ENCODE peak calls at places on chromosomes 12 and 14, in ten cellular contexts. One of them, this sample, is unnamed.

GRCh38 chr14:45790293-45790692 is 537.3 kb upstream of the MIS18BP1 start:
- DNase-seq in heart right ventricle: no peak
- DNase-seq in uterus: no peak
- DNase-seq in SK-N-MC: no peak
- DNase-seq in aorta: no peak
- DNase-seq in tibial artery: no peak
- DNase-seq in brain microvascular endothelial cell: no peak
- DNase-seq in colonic mucosa: no peak
- DNase-seq in psoas muscle: no peak
- DNase-seq in IMR-90: no peak
- DNase-seq in this sample: no peak

GRCh38 chr14:101028971-101029667 is 125.6 kb upstream of the RTL1 start:
- DNase-seq in heart right ventricle: no peak
- DNase-seq in uterus: no peak
- DNase-seq in SK-N-MC: no peak
- DNase-seq in aorta: no peak
- DNase-seq in tibial artery: no peak
- DNase-seq in brain microvascular endothelial cell: no peak
- DNase-seq in colonic mucosa: no peak
- DNase-seq in psoas muscle: no peak
- DNase-seq in IMR-90: no peak
- DNase-seq in this sample: peak

GRCh38 chr12:20183563-20183962 is 184.8 kb upstream of the PDE3A start:
- DNase-seq in heart right ventricle: no peak
- DNase-seq in uterus: no peak
- DNase-seq in SK-N-MC: no peak
- DNase-seq in aorta: no peak
- DNase-seq in tibial artery: no peak
- DNase-seq in brain microvascular endothelial cell: peak
- DNase-seq in colonic mucosa: no peak
- DNase-seq in psoas muscle: no peak
- DNase-seq in IMR-90: peak
- DNase-seq in this sample: no peak

GRCh38 chr12:21065845-21066244 is 65.1 kb upstream of the SLCO1B1 start:
- DNase-seq in heart right ventricle: no peak
- DNase-seq in uterus: no peak
- DNase-seq in SK-N-MC: no peak
- DNase-seq in aorta: no peak
- DNase-seq in tibial artery: no peak
- DNase-seq in brain microvascular endothelial cell: peak
- DNase-seq in colonic mucosa: no peak
- DNase-seq in psoas muscle: no peak
- DNase-seq in IMR-90: no peak
- DNase-seq in this sample: no peak

GRCh38 chr12:132352896-132353800 is 23.8 kb upstream of the GALNT9 start:
- DNase-seq in heart right ventricle: no peak
- DNase-seq in uterus: no peak
- DNase-seq in SK-N-MC: no peak
- DNase-seq in aorta: peak
- DNase-seq in tibial artery: no peak
- DNase-seq in brain microvascular endothelial cell: no peak
- DNase-seq in colonic mucosa: no peak
- DNase-seq in psoas muscle: peak
- DNase-seq in IMR-90: no peak
- DNase-seq in this sample: no peak

GRCh38 chr12:123976227-123976826 is 3.3 kb downstream of the ZNF664 start:
- DNase-seq in heart right ventricle: no peak
- DNase-seq in uterus: no peak
- DNase-seq in SK-N-MC: no peak
- DNase-seq in aorta: no peak
- DNase-seq in tibial artery: no peak
- DNase-seq in brain microvascular endothelial cell: no peak
- DNase-seq in colonic mucosa: no peak
- DNase-seq in psoas muscle: no peak
- DNase-seq in IMR-90: no peak
- DNase-seq in this sample: no peak

GRCh38 chr12:111202237-111202592 is 166.7 kb downstream of the PHETA1 start:
- DNase-seq in heart right ventricle: no peak
- DNase-seq in uterus: no peak
- DNase-seq in SK-N-MC: no peak
- DNase-seq in aorta: no peak
- DNase-seq in tibial artery: no peak
- DNase-seq in brain microvascular endothelial cell: no peak
- DNase-seq in colonic mucosa: no peak
- DNase-seq in psoas muscle: no peak
- DNase-seq in IMR-90: no peak
- DNase-seq in this sample: no peak

GRCh38 chr12:71392521-71393145 is 47.0 kb upstream of the LGR5 start:
- DNase-seq in heart right ventricle: no peak
- DNase-seq in uterus: no peak
- DNase-seq in SK-N-MC: peak
- DNase-seq in aorta: no peak
- DNase-seq in tibial artery: no peak
- DNase-seq in brain microvascular endothelial cell: peak
- DNase-seq in colonic mucosa: no peak
- DNase-seq in psoas muscle: no peak
- DNase-seq in IMR-90: peak
- DNase-seq in this sample: no peak

GRCh38 chr14:78399316-78399889 is 229.2 kb downstream of the NRXN3 start:
- DNase-seq in heart right ventricle: no peak
- DNase-seq in uterus: no peak
- DNase-seq in SK-N-MC: no peak
- DNase-seq in aorta: no peak
- DNase-seq in tibial artery: no peak
- DNase-seq in brain microvascular endothelial cell: peak
- DNase-seq in colonic mucosa: no peak
- DNase-seq in psoas muscle: no peak
- DNase-seq in IMR-90: no peak
- DNase-seq in this sample: no peak

GRCh38 chr12:90512518-90512917 is 442.5 kb downstream of the CCER1 start:
- DNase-seq in heart right ventricle: no peak
- DNase-seq in uterus: no peak
- DNase-seq in SK-N-MC: no peak
- DNase-seq in aorta: no peak
- DNase-seq in tibial artery: no peak
- DNase-seq in brain microvascular endothelial cell: no peak
- DNase-seq in colonic mucosa: no peak
- DNase-seq in psoas muscle: no peak
- DNase-seq in IMR-90: no peak
- DNase-seq in this sample: no peak

GRCh38 chr12:75766263-75767160 is 255.1 kb upstream of the KRR1 start:
- DNase-seq in heart right ventricle: no peak
- DNase-seq in uterus: no peak
- DNase-seq in SK-N-MC: no peak
- DNase-seq in aorta: no peak
- DNase-seq in tibial artery: no peak
- DNase-seq in brain microvascular endothelial cell: peak
- DNase-seq in colonic mucosa: no peak
- DNase-seq in psoas muscle: no peak
- DNase-seq in IMR-90: peak
- DNase-seq in this sample: no peak

GRCh38 chr14:28707814-28708213 is 58.8 kb upstream of the FOXG1 start:
- DNase-seq in heart right ventricle: no peak
- DNase-seq in uterus: no peak
- DNase-seq in SK-N-MC: no peak
- DNase-seq in aorta: no peak
- DNase-seq in tibial artery: no peak
- DNase-seq in brain microvascular endothelial cell: peak
- DNase-seq in colonic mucosa: no peak
- DNase-seq in psoas muscle: no peak
- DNase-seq in IMR-90: no peak
- DNase-seq in this sample: no peak

GRCh38 chr12:82176761-82177490 is 181.3 kb downstream of the CCDC59 start:
- DNase-seq in heart right ventricle: no peak
- DNase-seq in uterus: no peak
- DNase-seq in SK-N-MC: no peak
- DNase-seq in aorta: no peak
- DNase-seq in tibial artery: no peak
- DNase-seq in brain microvascular endothelial cell: peak
- DNase-seq in colonic mucosa: no peak
- DNase-seq in psoas muscle: no peak
- DNase-seq in IMR-90: no peak
- DNase-seq in this sample: no peak

GRCh38 chr12:71746983-71747611 is 7.6 kb upstream of the RAB21 start:
- DNase-seq in heart right ventricle: no peak
- DNase-seq in uterus: peak
- DNase-seq in SK-N-MC: peak
- DNase-seq in aorta: no peak
- DNase-seq in tibial artery: no peak
- DNase-seq in brain microvascular endothelial cell: peak
- DNase-seq in colonic mucosa: peak
- DNase-seq in psoas muscle: no peak
- DNase-seq in IMR-90: peak
- DNase-seq in this sample: no peak

DNA sequence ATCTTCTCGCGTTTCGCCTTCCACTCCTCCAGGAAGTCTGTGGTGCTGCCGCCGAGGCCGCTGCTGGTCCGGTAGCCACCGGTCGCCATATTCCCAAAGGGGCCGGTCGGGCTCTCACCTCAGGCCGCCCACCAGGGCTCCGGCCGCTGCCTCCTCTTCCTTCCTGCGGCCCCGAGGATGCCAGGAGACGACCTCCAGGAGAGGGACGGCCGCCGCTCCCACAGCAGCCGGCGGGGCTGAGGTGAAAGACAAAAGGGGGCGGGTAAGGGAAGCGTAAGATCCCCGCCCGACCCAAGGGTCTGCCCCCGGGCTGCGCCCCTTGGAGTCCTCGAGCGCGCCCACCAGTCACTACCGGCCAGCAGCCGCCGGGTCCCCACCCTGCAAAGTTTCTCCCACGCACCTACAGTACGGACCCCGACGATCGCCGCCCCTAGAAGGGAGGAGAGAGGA is 583 bp downstream of the PAWR start:
- DNase-seq in heart right ventricle: no peak
- DNase-seq in uterus: peak
- DNase-seq in SK-N-MC: no peak
- DNase-seq in aorta: peak
- DNase-seq in tibial artery: peak
- DNase-seq in brain microvascular endothelial cell: peak
- DNase-seq in colonic mucosa: no peak
- DNase-seq in psoas muscle: no peak
- DNase-seq in IMR-90: peak
- DNase-seq in this sample: no peak
- H3K27ac ChIP-seq in heart right ventricle: peak
- H3K27ac ChIP-seq in uterus: peak
- H3K27ac ChIP-seq in SK-N-MC: no peak
- H3K27ac ChIP-seq in aorta: peak
- H3K27ac ChIP-seq in tibial artery: peak
- H3K27ac ChIP-seq in brain microvascular endothelial cell: peak
- H3K27ac ChIP-seq in colonic mucosa: peak
- H3K27ac ChIP-seq in psoas muscle: peak
- H3K27ac ChIP-seq in IMR-90: peak
- H3K27ac ChIP-seq in this sample: peak

GRCh38 chr14:91872517-91873470 is 5.5 kb upstream of the TC2N start:
- DNase-seq in heart right ventricle: peak
- DNase-seq in uterus: peak
- DNase-seq in SK-N-MC: no peak
- DNase-seq in aorta: peak
- DNase-seq in tibial artery: peak
- DNase-seq in brain microvascular endothelial cell: no peak
- DNase-seq in colonic mucosa: peak
- DNase-seq in psoas muscle: peak
- DNase-seq in IMR-90: peak
- DNase-seq in this sample: peak
- H3K4me3 ChIP-seq in heart right ventricle: no peak
- H3K4me3 ChIP-seq in uterus: no peak
- H3K4me3 ChIP-seq in SK-N-MC: no peak
- H3K4me3 ChIP-seq in aorta: no peak
- H3K4me3 ChIP-seq in tibial artery: no peak
- H3K4me3 ChIP-seq in brain microvascular endothelial cell: no peak
- H3K4me3 ChIP-seq in colonic mucosa: no peak
- H3K4me3 ChIP-seq in psoas muscle: no peak
- H3K4me3 ChIP-seq in IMR-90: no peak
- H3K4me3 ChIP-seq in this sample: no peak

GRCh38 chr12:68793975-68794652 is 13.9 kb upstream of the MDM2 start:
- DNase-seq in heart right ventricle: no peak
- DNase-seq in uterus: no peak
- DNase-seq in SK-N-MC: no peak
- DNase-seq in aorta: no peak
- DNase-seq in tibial artery: no peak
- DNase-seq in brain microvascular endothelial cell: no peak
- DNase-seq in colonic mucosa: no peak
- DNase-seq in psoas muscle: no peak
- DNase-seq in IMR-90: no peak
- DNase-seq in this sample: no peak

GRCh38 chr12:68793436-68793835 is 14.5 kb upstream of the MDM2 start:
- DNase-seq in heart right ventricle: no peak
- DNase-seq in uterus: no peak
- DNase-seq in SK-N-MC: no peak
- DNase-seq in aorta: no peak
- DNase-seq in tibial artery: no peak
- DNase-seq in brain microvascular endothelial cell: no peak
- DNase-seq in colonic mucosa: no peak
- DNase-seq in psoas muscle: no peak
- DNase-seq in IMR-90: no peak
- DNase-seq in this sample: no peak

GRCh38 chr12:68798880-68799229 is 9.1 kb upstream of the MDM2 start:
- DNase-seq in heart right ventricle: no peak
- DNase-seq in uterus: no peak
- DNase-seq in SK-N-MC: no peak
- DNase-seq in aorta: no peak
- DNase-seq in tibial artery: no peak
- DNase-seq in brain microvascular endothelial cell: no peak
- DNase-seq in colonic mucosa: no peak
- DNase-seq in psoas muscle: no peak
- DNase-seq in IMR-90: no peak
- DNase-seq in this sample: no peak

GRCh38 chr12:68794653-68795253 is 13.2 kb upstream of the MDM2 start:
- DNase-seq in heart right ventricle: no peak
- DNase-seq in uterus: no peak
- DNase-seq in SK-N-MC: no peak
- DNase-seq in aorta: no peak
- DNase-seq in tibial artery: no peak
- DNase-seq in brain microvascular endothelial cell: peak
- DNase-seq in colonic mucosa: no peak
- DNase-seq in psoas muscle: no peak
- DNase-seq in IMR-90: peak
- DNase-seq in this sample: no peak

GRCh38 chr12:68796399-68796798 is 11.6 kb upstream of the MDM2 start:
- DNase-seq in heart right ventricle: no peak
- DNase-seq in uterus: no peak
- DNase-seq in SK-N-MC: no peak
- DNase-seq in aorta: no peak
- DNase-seq in tibial artery: no peak
- DNase-seq in brain microvascular endothelial cell: no peak
- DNase-seq in colonic mucosa: no peak
- DNase-seq in psoas muscle: no peak
- DNase-seq in IMR-90: no peak
- DNase-seq in this sample: no peak
- H3K27ac ChIP-seq in heart right ventricle: no peak
- H3K27ac ChIP-seq in uterus: no peak
- H3K27ac ChIP-seq in SK-N-MC: no peak
- H3K27ac ChIP-seq in aorta: no peak
- H3K27ac ChIP-seq in tibial artery: no peak
- H3K27ac ChIP-seq in brain microvascular endothelial cell: no peak
- H3K27ac ChIP-seq in colonic mucosa: no peak
- H3K27ac ChIP-seq in psoas muscle: no peak
- H3K27ac ChIP-seq in IMR-90: no peak
- H3K27ac ChIP-seq in this sample: no peak

DNA sequence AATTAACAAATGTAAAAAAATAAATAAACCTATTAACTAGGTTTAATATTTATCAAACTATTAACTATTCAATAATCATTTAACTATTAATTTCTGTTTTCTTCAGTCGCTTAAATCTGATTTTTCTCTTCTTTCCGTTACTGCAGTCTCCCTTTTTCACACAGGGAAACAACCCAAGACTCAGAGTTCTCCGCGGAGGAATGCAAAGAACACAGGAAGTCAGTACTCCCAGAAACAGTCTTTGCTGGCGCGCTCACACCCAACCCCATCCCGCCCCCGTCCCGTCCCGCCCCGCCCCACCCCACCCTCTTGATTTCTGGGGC is 355 bp upstream of the METTL17 start:
- DNase-seq in heart right ventricle: no peak
- DNase-seq in uterus: no peak
- DNase-seq in SK-N-MC: no peak
- DNase-seq in aorta: no peak
- DNase-seq in tibial artery: no peak
- DNase-seq in brain microvascular endothelial cell: no peak
- DNase-seq in colonic mucosa: no peak
- DNase-seq in psoas muscle: no peak
- DNase-seq in IMR-90: no peak
- DNase-seq in this sample: no peak
- H3K4me3 ChIP-seq in heart right ventricle: peak
- H3K4me3 ChIP-seq in uterus: peak
- H3K4me3 ChIP-seq in SK-N-MC: peak
- H3K4me3 ChIP-seq in aorta: no peak
- H3K4me3 ChIP-seq in tibial artery: peak
- H3K4me3 ChIP-seq in brain microvascular endothelial cell: peak
- H3K4me3 ChIP-seq in colonic mucosa: peak
- H3K4me3 ChIP-seq in psoas muscle: peak
- H3K4me3 ChIP-seq in IMR-90: peak
- H3K4me3 ChIP-seq in this sample: no peak

This sample was measured in sigmoid colon.